ENCODE peak calls at places on chromosomes 6 and 20, in seven cellular contexts. One of them, this sample, is unnamed. For H3K36me3 and H3K4me1, the result is how much of the 10 kb centered on the place peaks cover.

GRCh38 chr6:170237999-170238740 is 52.7 kb downstream of the DLL1 start:
- DNase-seq in H1: no peak
- DNase-seq in thoracic aorta: no peak
- DNase-seq in lower lobe of right lung: no peak
- DNase-seq in vagina: no peak
- DNase-seq in fibroblast of lung: no peak
- DNase-seq in adrenal gland: peak
- DNase-seq in this sample: no peak

GRCh38 chr6:163780993-163781392 is 366.5 kb downstream of the QKI start:
- DNase-seq in H1: no peak
- DNase-seq in thoracic aorta: no peak
- DNase-seq in lower lobe of right lung: no peak
- DNase-seq in vagina: no peak
- DNase-seq in fibroblast of lung: peak
- DNase-seq in adrenal gland: no peak
- DNase-seq in this sample: no peak

GRCh38 chr6:125781307-125781868 is 9.4 kb upstream of the NCOA7 start:
- DNase-seq in H1: no peak
- DNase-seq in thoracic aorta: no peak
- DNase-seq in lower lobe of right lung: no peak
- DNase-seq in vagina: no peak
- DNase-seq in fibroblast of lung: peak
- DNase-seq in adrenal gland: no peak
- DNase-seq in this sample: peak

GRCh38 chr6:105510746-105511145 is 107.9 kb upstream of the PREP start:
- DNase-seq in H1: no peak
- DNase-seq in thoracic aorta: no peak
- DNase-seq in lower lobe of right lung: no peak
- DNase-seq in vagina: no peak
- DNase-seq in fibroblast of lung: no peak
- DNase-seq in adrenal gland: no peak
- DNase-seq in this sample: no peak

GRCh38 chr20:39269031-39269461 is 306.9 kb downstream of the DHX35 start:
- DNase-seq in H1: peak
- DNase-seq in thoracic aorta: no peak
- DNase-seq in lower lobe of right lung: peak
- DNase-seq in vagina: no peak
- DNase-seq in fibroblast of lung: peak
- DNase-seq in adrenal gland: peak
- DNase-seq in this sample: peak

GRCh38 chr20:17685168-17685567 is 3.1 kb upstream of the RRBP1 start:
- DNase-seq in H1: no peak
- DNase-seq in thoracic aorta: no peak
- DNase-seq in lower lobe of right lung: no peak
- DNase-seq in vagina: no peak
- DNase-seq in fibroblast of lung: no peak
- DNase-seq in adrenal gland: no peak
- DNase-seq in this sample: no peak

GRCh38 chr6:16332175-16332542 is 93.8 kb downstream of the GMPR start:
- DNase-seq in H1: peak
- DNase-seq in thoracic aorta: no peak
- DNase-seq in lower lobe of right lung: peak
- DNase-seq in vagina: no peak
- DNase-seq in fibroblast of lung: peak
- DNase-seq in adrenal gland: peak
- DNase-seq in this sample: peak

GRCh38 chr20:51525241-51526104 is 17.0 kb downstream of the NFATC2 start:
- DNase-seq in H1: no peak
- DNase-seq in thoracic aorta: no peak
- DNase-seq in lower lobe of right lung: no peak
- DNase-seq in vagina: no peak
- DNase-seq in fibroblast of lung: no peak
- DNase-seq in adrenal gland: no peak
- DNase-seq in this sample: no peak

GRCh38 chr6:23175391-23175790 is 606.0 kb downstream of the HDGFL1 start:
- DNase-seq in H1: no peak
- DNase-seq in thoracic aorta: no peak
- DNase-seq in lower lobe of right lung: no peak
- DNase-seq in vagina: no peak
- DNase-seq in fibroblast of lung: peak
- DNase-seq in adrenal gland: no peak
- DNase-seq in this sample: no peak

GRCh38 chr20:62011403-62011791 is 54.3 kb downstream of the TAF4 start:
- DNase-seq in H1: no peak
- DNase-seq in thoracic aorta: no peak
- DNase-seq in lower lobe of right lung: no peak
- DNase-seq in vagina: no peak
- DNase-seq in fibroblast of lung: no peak
- DNase-seq in adrenal gland: no peak
- DNase-seq in this sample: no peak

GRCh38 chr6:149003560-149003959 is 256.7 kb downstream of the UST start:
- DNase-seq in H1: no peak
- DNase-seq in thoracic aorta: no peak
- DNase-seq in lower lobe of right lung: no peak
- DNase-seq in vagina: no peak
- DNase-seq in fibroblast of lung: no peak
- DNase-seq in adrenal gland: no peak
- DNase-seq in this sample: no peak
- H3K36me3 ChIP-seq in H1: under half
- H3K36me3 ChIP-seq in thoracic aorta: under half
- H3K36me3 ChIP-seq in lower lobe of right lung: under half
- H3K36me3 ChIP-seq in vagina: under half
- H3K36me3 ChIP-seq in fibroblast of lung: under half
- H3K36me3 ChIP-seq in adrenal gland: under half
- H3K36me3 ChIP-seq in this sample: under half

DNA sequence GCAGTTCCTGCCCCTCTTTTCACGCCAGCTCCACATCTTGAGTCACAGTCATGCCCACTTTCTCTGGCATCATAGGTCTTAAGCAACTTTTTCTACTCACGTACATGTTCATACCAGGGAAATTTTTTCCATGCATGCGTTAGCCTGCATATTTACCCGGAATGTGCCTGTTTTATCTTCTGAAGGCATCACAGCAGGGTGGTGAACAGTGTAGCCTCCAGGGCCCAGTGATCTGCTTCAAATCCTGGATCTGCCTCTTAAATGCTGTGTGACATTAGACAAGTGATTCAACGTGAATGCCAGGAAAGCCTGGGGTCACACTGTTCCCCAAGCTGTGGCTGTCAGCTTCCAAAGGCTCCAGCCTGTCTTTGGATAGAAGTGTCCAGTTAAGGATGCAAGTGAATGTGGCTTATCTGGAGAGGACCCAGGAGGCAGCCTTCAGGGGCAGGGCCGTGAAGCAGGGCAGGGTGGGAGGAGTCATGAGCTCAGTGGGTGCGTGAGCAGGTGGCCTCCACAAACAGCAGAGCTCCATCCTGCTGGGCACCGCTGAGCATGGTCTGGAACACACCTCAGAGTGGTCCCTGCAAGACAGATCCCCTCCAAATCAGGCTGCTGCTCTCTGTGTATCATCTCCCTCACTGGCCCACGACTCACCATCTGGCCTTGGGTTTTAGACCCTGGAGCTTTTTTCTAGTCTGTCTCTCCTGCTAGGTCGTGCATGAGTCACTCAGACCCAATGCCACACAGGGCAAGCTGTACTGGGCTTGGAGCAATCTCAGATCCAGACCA is 30.4 kb upstream of the CD93 start:
- DNase-seq in H1: no peak
- DNase-seq in thoracic aorta: no peak
- DNase-seq in lower lobe of right lung: no peak
- DNase-seq in vagina: no peak
- DNase-seq in fibroblast of lung: peak
- DNase-seq in adrenal gland: no peak
- DNase-seq in this sample: no peak
- H3K4me1 ChIP-seq in H1: under half
- H3K4me1 ChIP-seq in thoracic aorta: under half
- H3K4me1 ChIP-seq in lower lobe of right lung: under half
- H3K4me1 ChIP-seq in vagina: under half
- H3K4me1 ChIP-seq in fibroblast of lung: under half
- H3K4me1 ChIP-seq in adrenal gland: under half
- H3K4me1 ChIP-seq in this sample: under half

DNA sequence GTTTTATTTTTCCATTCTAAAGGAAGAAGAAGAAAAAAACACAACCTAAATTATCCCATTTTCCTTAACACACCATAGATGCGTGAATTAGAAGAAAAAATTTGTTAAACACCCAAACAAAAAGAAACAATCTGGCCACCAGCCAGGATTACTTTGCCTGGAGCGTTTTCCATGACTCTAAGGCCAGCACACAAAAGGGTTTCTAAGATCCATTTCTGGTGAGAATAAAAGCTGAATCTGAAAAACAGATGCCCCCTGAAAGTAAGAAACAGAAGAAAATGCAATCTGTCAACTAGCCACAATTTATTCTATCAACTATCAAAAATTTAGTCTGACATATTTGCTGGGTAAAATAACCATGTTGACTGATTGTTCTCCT is 267.2 kb upstream of the SULF2 start:
- DNase-seq in H1: no peak
- DNase-seq in thoracic aorta: no peak
- DNase-seq in lower lobe of right lung: no peak
- DNase-seq in vagina: no peak
- DNase-seq in fibroblast of lung: no peak
- DNase-seq in adrenal gland: no peak
- DNase-seq in this sample: no peak
- H3K36me3 ChIP-seq in H1: under half
- H3K36me3 ChIP-seq in thoracic aorta: under half
- H3K36me3 ChIP-seq in lower lobe of right lung: under half
- H3K36me3 ChIP-seq in vagina: under half
- H3K36me3 ChIP-seq in fibroblast of lung: under half
- H3K36me3 ChIP-seq in adrenal gland: under half
- H3K36me3 ChIP-seq in this sample: under half

DNA sequence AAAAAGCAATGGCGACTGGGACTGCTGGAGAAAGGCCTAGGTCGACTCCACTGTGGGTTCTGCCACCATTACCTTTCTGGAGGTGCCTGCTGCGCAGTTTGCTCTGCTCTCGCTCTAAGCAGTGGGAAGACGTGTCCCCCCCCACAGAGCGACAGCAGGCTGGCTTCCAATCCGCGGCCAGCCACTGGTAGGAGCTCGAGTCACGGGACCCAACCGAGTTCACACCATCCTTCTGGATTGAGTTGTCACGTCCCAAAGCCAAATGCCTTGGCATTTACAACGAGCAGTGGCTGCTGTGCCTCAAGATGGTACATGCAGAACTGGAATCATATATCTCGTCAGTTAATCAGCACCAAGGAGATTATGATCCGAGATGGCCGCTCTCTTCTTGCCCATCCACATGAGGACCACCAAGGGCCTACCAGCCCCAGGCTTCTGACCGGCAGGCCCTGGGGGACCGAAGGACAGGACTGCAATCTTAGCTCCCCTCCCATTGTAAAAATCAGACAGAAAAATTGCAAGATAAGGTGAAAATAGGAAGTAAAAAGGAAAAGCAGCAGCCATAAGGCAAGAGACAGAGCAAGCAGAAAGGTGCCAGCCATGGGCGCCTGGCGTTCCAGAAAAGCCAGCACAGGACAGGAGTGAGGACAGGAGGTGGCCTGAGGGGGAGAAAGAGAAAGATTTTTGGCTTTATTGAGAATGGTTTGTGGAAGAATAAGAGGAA is 74.4 kb downstream of the TRAM2 start:
- DNase-seq in H1: no peak
- DNase-seq in thoracic aorta: no peak
- DNase-seq in lower lobe of right lung: no peak
- DNase-seq in vagina: no peak
- DNase-seq in fibroblast of lung: no peak
- DNase-seq in adrenal gland: no peak
- DNase-seq in this sample: no peak
- H3K4me1 ChIP-seq in H1: under half
- H3K4me1 ChIP-seq in thoracic aorta: half or more
- H3K4me1 ChIP-seq in lower lobe of right lung: under half
- H3K4me1 ChIP-seq in vagina: under half
- H3K4me1 ChIP-seq in fibroblast of lung: under half
- H3K4me1 ChIP-seq in adrenal gland: under half
- H3K4me1 ChIP-seq in this sample: under half

DNA sequence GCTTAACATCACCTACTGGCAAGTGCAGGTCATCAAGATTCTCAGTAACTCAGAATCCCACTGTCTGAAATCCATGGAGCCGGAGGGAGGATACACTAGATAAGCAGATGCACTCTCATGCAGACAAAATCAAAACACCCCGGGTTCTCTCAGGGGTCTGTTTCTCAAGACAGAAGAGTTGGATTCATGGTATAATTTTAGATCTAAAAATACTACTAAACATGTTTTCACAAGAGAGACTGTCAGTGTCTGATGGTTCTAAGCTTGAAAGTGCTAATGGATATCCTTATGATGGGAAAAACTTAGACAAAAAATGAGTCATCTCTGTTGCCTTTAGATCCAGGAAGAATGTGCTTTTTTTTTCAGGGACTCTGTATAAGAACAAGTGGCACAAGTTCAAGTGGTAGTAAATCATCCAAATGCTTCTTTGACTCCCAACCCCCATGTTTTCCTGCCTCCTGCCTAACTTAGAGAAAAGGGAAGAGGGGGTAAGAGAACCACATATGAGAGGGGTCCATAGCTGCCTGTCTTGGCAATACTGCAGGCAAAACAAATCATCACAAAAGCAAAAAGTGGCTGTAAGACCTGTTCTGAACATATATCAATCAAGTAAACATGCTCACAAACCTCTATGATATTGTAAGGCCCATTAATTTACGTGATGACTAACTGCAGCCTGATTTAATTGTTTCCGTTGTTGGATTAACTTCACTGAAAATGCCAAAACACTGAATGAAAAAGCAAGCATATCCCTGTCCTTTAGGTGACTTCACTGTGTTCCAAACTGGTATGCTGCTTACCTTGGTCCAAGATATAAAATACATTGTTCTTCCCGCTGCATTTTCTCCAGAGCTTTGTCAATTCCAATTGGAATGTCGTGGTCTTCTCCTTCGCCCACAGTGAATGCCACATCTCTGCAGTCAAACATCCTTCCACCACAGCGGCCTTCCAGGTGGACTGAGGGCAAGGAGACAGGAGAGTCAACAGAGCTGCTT is 84.0 kb upstream of the TULP1 start:
- DNase-seq in H1: no peak
- DNase-seq in thoracic aorta: no peak
- DNase-seq in lower lobe of right lung: no peak
- DNase-seq in vagina: no peak
- DNase-seq in fibroblast of lung: peak
- DNase-seq in adrenal gland: no peak
- DNase-seq in this sample: no peak
- H3K36me3 ChIP-seq in H1: under half
- H3K36me3 ChIP-seq in thoracic aorta: under half
- H3K36me3 ChIP-seq in lower lobe of right lung: half or more
- H3K36me3 ChIP-seq in vagina: under half
- H3K36me3 ChIP-seq in fibroblast of lung: under half
- H3K36me3 ChIP-seq in adrenal gland: under half
- H3K36me3 ChIP-seq in this sample: under half

DNA sequence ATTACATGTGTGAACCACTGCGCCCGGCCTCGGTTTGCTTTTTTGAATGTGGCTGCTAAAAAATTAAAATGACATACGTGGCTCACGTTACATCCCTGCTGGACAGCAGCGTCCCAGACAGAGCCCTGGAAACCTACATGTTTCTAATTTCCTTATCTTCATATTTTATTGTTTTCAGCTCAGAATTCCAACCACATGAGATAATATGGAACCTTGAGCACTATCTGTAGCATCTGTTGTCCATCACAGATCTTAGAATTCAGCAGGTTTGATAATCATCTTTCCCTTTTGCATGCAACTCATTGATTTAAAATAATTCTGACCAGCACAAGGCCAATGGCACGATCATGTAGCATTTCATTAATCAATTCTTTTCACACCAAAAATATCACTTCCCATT is 25.9 kb upstream of the CCR6 start:
- DNase-seq in H1: no peak
- DNase-seq in thoracic aorta: no peak
- DNase-seq in lower lobe of right lung: no peak
- DNase-seq in vagina: no peak
- DNase-seq in fibroblast of lung: no peak
- DNase-seq in adrenal gland: no peak
- DNase-seq in this sample: no peak
- H3K4me1 ChIP-seq in H1: under half
- H3K4me1 ChIP-seq in thoracic aorta: under half
- H3K4me1 ChIP-seq in lower lobe of right lung: under half
- H3K4me1 ChIP-seq in vagina: under half
- H3K4me1 ChIP-seq in fibroblast of lung: under half
- H3K4me1 ChIP-seq in adrenal gland: under half
- H3K4me1 ChIP-seq in this sample: under half

This sample was measured in stomach.